ENCODE peak calls at places on chromosomes 1 and 21, in five cellular contexts. L is thoracic aorta, Q is HFF-Myc, S is colonic mucosa, I is heart right ventricle. O is an unnamed sample.

GRCh38 chr21:38933731-38934130 is 128.0 kb downstream of the ETS2 start:
- DNase-seq in L (no peak), Q (no peak), S (peak), I (no peak), O (no peak)

GRCh38 chr21:44876849-44877575 is 3.5 kb upstream of the PTTG1IP start:
- DNase-seq in L (no peak), Q (no peak), S (no peak), I (no peak), O (no peak)

GRCh38 chr1:40842201-40842600 is 20.0 kb downstream of the CITED4 start:
- DNase-seq in L (no peak), Q (no peak), S (no peak), I (no peak), O (no peak)

GRCh38 chr1:112457241-112457640 is 51.5 kb upstream of the WNT2B start:
- DNase-seq in L (no peak), Q (no peak), S (no peak), I (no peak), O (no peak)

GRCh38 chr1:160733933-160734332 is 5.1 kb upstream of the SLAMF7 start:
- DNase-seq in L (no peak), Q (no peak), S (no peak), I (no peak), O (no peak)

GRCh38 chr1:160773088-160773487 is 22.9 kb upstream of the LY9 start:
- DNase-seq in L (no peak), Q (no peak), S (no peak), I (no peak), O (no peak)

GRCh38 chr1:22216210-22216883 is 73.5 kb upstream of the WNT4 start:
- DNase-seq in L (no peak), Q (no peak), S (no peak), I (no peak), O (no peak)

GRCh38 chr1:7262611-7263010 is 477.4 kb downstream of the CAMTA1 start:
- DNase-seq in L (no peak), Q (no peak), S (peak), I (no peak), O (peak)

GRCh38 chr1:60149254-60149653 is 75.7 kb upstream of the C1orf87 start:
- DNase-seq in L (no peak), Q (no peak), S (peak), I (peak), O (peak)

GRCh38 chr1:33300673-33301072 is 20.2 kb downstream of the A3GALT2 start:
- DNase-seq in L (no peak), Q (no peak), S (peak), I (peak), O (peak)

GRCh38 chr1:243792401-243792800 is 57.6 kb downstream of the AKT3 start:
- DNase-seq in L (no peak), Q (no peak), S (no peak), I (no peak), O (no peak)

GRCh38 chr1:17215545-17215890 is 10.6 kb downstream of the PADI1 start:
- DNase-seq in L (no peak), Q (no peak), S (no peak), I (no peak), O (no peak)

GRCh38 chr1:204075116-204075636 is 2.3 kb downstream of the SOX13 start:
- DNase-seq in L (no peak), Q (no peak), S (peak), I (peak), O (peak)

GRCh38 chr1:182238421-182238820 is 153.2 kb downstream of the GLUL start:
- DNase-seq in L (no peak), Q (no peak), S (no peak), I (no peak), O (no peak)

GRCh38 chr1:209685835-209686234 is 10.6 kb downstream of the G0S2 start:
- DNase-seq in L (no peak), Q (no peak), S (no peak), I (no peak), O (no peak)

GRCh38 chr1:156748670-156749428 is 2.6 kb downstream of the HDGF start:
- DNase-seq in L (no peak), Q (no peak), S (peak), I (peak), O (peak)

GRCh38 chr1:203287109-203287893 is 18.0 kb upstream of the BTG2 start:
- DNase-seq in L (no peak), Q (no peak), S (peak), I (peak), O (peak)

GRCh38 chr1:202317941-202318925 is 23.5 kb downstream of the UBE2T start:
- DNase-seq in L (no peak), Q (no peak), S (no peak), I (no peak), O (no peak)

GRCh38 chr1:217253985-217254384 is 376.9 kb downstream of the GPATCH2 start:
- DNase-seq in L (no peak), Q (no peak), S (no peak), I (no peak), O (no peak)

GRCh38 chr1:214566158-214567104 is 15.0 kb upstream of the PTPN14 start:
- DNase-seq in L (no peak), Q (no peak), S (no peak), I (no peak), O (no peak)

GRCh38 chr1:167720965-167721616 is 691 bp upstream of the MPZL1 start:
- DNase-seq in L (no peak), Q (peak), S (peak), I (no peak), O (peak)

GRCh38 chr21:35635261-35635660 is 425.1 kb downstream of the SETD4 start:
- DNase-seq in L (no peak), Q (no peak), S (no peak), I (no peak), O (no peak)

GRCh38 chr21:16709866-16710550 is 802.8 kb upstream of the CXADR start:
- DNase-seq in L (no peak), Q (no peak), S (no peak), I (no peak), O (no peak)

GRCh38 chr1:64469121-64469520 is 808 bp upstream of the CACHD1 start:
- DNase-seq in L (no peak), Q (no peak), S (no peak), I (no peak), O (no peak)

GRCh38 chr1:210132582-210132981 is 100.0 kb upstream of the SERTAD4 start:
- DNase-seq in L (no peak), Q (peak), S (no peak), I (no peak), O (no peak)

GRCh38 chr1:234234199-234234598 is 139.1 kb upstream of the COA6 start:
- DNase-seq in L (no peak), Q (no peak), S (no peak), I (no peak), O (no peak)

GRCh38 chr1:227888404-227889046 is 59.2 kb downstream of the WNT9A start:
- DNase-seq in L (no peak), Q (no peak), S (peak), I (no peak), O (no peak)

GRCh38 chr1:228393811-228394570 is 12.6 kb downstream of the TRIM11 start:
- DNase-seq in L (no peak), Q (no peak), S (no peak), I (no peak), O (no peak)

GRCh38 chr1:204102719-204103118 is 29.8 kb downstream of the SOX13 start:
- DNase-seq in L (no peak), Q (no peak), S (no peak), I (no peak), O (no peak)

GRCh38 chr1:202200112-202200548 is 6.5 kb downstream of the LGR6 start:
- DNase-seq in L (no peak), Q (no peak), S (peak), I (no peak), O (peak)

GRCh38 chr1:92739669-92740524 is 45.0 kb downstream of the EVI5 start:
- DNase-seq in L (no peak), Q (no peak), S (no peak), I (no peak), O (no peak)

GRCh38 chr21:43847301-43847700 is 17.7 kb upstream of the AGPAT3 start:
- DNase-seq in L (no peak), Q (no peak), S (no peak), I (no peak), O (no peak)

GRCh38 chr1:208523007-208523406 is 278.8 kb upstream of the PLXNA2 start:
- DNase-seq in L (no peak), Q (no peak), S (no peak), I (no peak), O (no peak)

GRCh38 chr1:232622378-232622777 is 7.6 kb downstream of the SIPA1L2 start:
- DNase-seq in L (no peak), Q (no peak), S (peak), I (no peak), O (peak)

GRCh38 chr1:232621050-232621449 is 8.9 kb downstream of the SIPA1L2 start:
- DNase-seq in L (no peak), Q (no peak), S (no peak), I (no peak), O (no peak)

GRCh38 chr1:232617237-232617636 is 12.7 kb downstream of the SIPA1L2 start:
- DNase-seq in L (no peak), Q (no peak), S (no peak), I (no peak), O (no peak)

GRCh38 chr1:232622981-232623380 is 7.0 kb downstream of the SIPA1L2 start:
- DNase-seq in L (no peak), Q (no peak), S (peak), I (no peak), O (peak)

GRCh38 chr1:232620356-232620841 is 9.5 kb downstream of the SIPA1L2 start:
- DNase-seq in L (no peak), Q (peak), S (peak), I (no peak), O (peak)
- H3K4me3 ChIP-seq in L (peak), Q (no peak), S (no peak), I (no peak), O (no peak)

GRCh38 chr1:172176206-172176605 is 244.3 kb upstream of the C1orf105 start:
- DNase-seq in L (no peak), Q (no peak), S (no peak), I (no peak), O (no peak)

GRCh38 chr1:172177849-172178248 is 242.6 kb upstream of the C1orf105 start:
- DNase-seq in L (no peak), Q (no peak), S (no peak), I (no peak), O (no peak)

GRCh38 chr1:172180886-172181285 is 239.6 kb upstream of the C1orf105 start:
- DNase-seq in L (no peak), Q (no peak), S (peak), I (peak), O (peak)

DNA sequence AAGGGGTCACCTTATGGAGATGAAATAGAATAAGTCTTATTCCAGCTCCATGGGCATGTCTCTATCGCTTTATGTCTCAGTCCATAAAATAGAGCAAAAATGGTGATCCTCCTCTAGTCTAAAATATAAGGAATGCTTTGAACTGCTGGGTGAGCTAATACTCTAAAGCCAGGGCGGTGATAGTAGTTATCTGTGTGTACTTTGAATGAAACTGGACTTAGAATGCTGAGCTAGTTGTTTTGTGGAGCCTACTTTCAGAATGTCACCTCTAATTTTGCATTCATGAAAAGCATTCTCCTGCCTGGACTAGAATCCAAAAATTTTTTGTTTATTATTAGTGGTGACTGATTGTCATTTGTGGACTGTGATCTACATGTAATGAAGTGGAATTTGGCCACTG is 241.6 kb upstream of the C1orf105 start:
- DNase-seq in L (no peak), Q (no peak), S (no peak), I (no peak), O (no peak)
- H3K4me3 ChIP-seq in L (no peak), Q (no peak), S (no peak), I (no peak), O (no peak)

GRCh38 chr1:36304521-36304920 is 1.6 kb upstream of the SH3D21 start:
- DNase-seq in L (no peak), Q (no peak), S (no peak), I (no peak), O (no peak)

GRCh38 chr1:36301220-36301619 is 4.9 kb upstream of the SH3D21 start:
- DNase-seq in L (no peak), Q (no peak), S (no peak), I (no peak), O (no peak)

GRCh38 chr1:36303650-36304360 is 2.4 kb upstream of the SH3D21 start:
- DNase-seq in L (no peak), Q (no peak), S (no peak), I (no peak), O (no peak)

GRCh38 chr1:36304970-36305914 is 926 bp upstream of the SH3D21 start:
- DNase-seq in L (no peak), Q (no peak), S (peak), I (no peak), O (peak)

GRCh38 chr1:36303244-36303643 is 2.9 kb upstream of the SH3D21 start:
- DNase-seq in L (no peak), Q (no peak), S (no peak), I (no peak), O (no peak)
- H3K4me3 ChIP-seq in L (no peak), Q (no peak), S (no peak), I (no peak), O (no peak)

GRCh38 chr1:151681921-151682320 is 34.7 kb downstream of the CELF3 start:
- DNase-seq in L (no peak), Q (no peak), S (no peak), I (no peak), O (no peak)
- H3K4me3 ChIP-seq in L (no peak), Q (no peak), S (no peak), I (no peak), O (no peak)

GRCh38 chr1:9759939-9760338 is 63.8 kb downstream of the CLSTN1 start:
- DNase-seq in L (no peak), Q (no peak), S (no peak), I (no peak), O (no peak)
- H3K4me3 ChIP-seq in L (no peak), Q (no peak), S (no peak), I (no peak), O (no peak)

DNA sequence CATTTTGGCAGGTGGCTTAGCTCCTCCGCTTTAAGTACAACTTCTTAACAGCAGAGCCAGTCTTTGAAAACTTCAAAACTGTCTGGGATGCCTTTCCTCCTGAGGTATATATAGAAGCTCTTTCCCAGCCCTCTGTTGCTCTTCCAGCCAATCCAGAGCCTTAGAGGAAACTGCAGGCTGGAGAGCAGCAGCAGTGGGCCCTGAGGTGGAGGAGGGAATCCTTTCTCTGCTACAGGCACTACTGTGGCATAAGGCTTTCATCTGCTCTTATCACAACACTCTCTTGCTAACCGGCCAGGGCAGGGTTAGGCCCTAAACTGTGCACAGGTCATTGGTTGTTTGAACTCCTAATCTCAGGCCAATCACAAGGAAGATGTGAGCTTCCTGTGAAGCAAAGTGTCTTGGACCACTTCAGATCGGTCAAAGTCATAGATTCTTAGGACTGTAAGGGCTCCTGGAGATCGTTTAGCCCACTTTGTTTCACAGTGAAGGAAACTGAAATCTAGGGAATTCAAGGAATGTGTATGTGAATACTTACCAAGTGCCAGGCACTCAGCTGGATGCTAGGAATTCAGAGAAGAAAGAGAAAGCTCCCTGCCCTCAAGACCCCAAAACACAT is at the start of gene RGS5:
- DNase-seq in L (no peak), Q (no peak), S (no peak), I (peak), O (no peak)
- H3K4me3 ChIP-seq in L (peak), Q (peak), S (no peak), I (peak), O (peak)

DNA sequence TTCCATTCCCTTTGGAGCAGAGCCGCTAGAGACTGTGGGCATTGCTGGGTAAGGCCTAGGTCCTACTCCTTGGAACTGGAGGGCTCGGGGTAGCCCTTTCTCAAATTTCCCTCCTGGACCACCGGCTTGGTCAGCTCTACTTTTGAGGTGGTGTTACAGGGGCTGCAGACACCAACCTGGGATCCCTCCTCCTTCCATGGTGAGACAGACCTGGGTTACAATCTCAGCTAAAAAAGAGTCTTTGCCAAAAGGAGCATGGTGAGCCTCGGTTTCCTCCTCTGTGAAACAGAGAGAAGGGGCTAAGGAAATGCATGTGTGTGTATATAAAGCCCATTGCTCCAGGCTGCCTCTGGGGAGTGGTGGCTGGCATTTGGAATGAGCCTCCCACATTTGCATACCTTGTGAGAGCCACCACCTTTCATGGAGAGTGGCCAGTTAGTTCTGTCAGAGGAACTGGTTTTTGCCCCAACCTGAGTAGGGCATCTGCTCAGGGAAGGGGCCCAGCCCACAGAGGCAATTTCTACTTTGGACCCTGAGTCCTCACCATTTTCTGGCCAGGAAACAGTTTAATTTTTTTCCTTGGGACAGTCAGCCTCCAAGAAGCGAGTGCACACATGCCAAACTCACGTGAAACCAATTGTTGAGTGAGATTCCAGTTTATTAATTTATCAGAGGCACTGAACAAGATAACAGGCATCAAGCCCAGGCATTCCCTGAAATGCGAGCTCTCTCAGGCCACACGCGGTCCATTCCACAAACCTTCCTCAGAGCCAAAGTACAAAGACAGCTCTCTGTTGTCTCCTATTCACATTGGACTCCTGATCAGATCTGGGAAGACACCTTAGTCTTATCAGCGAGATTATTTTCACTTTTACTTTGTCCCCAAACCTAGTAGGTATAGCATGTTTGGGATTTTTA is 897 bp upstream of the SLC6A9 start:
- DNase-seq in L (no peak), Q (no peak), S (peak), I (no peak), O (peak)
- H3K4me3 ChIP-seq in L (peak), Q (peak), S (peak), I (peak), O (peak)

DNA sequence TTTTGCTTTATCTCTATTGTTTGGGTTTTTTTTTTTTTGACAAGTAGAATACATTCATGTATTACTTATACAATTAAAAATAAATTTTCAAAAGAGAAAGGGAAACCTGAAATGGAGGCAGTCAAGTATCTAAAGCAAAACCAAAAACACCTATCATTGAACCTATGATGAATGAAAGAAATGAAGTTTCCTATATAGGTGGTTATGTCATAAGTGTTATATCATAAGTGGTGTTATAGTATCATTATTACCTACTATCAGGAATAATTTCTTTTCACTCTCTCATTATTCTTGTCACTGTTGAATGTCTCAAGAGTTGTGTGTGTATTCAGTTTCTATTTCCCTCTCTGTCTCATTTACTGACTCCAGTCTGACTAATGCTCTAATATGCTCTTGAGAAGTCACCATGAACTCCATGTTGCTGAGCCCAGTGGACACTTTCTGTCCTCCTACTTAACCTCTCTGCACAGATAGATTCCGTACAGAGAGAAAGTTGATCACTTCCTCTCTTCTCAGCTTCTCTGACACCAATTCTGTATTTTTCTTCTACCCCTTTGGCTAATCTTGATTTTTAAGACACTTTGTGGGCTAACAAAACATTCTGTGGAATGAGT is 49.9 kb downstream of the RASAL2 start:
- DNase-seq in L (no peak), Q (no peak), S (no peak), I (no peak), O (no peak)
- H3K4me3 ChIP-seq in L (no peak), Q (no peak), S (no peak), I (no peak), O (no peak)

O was measured in transverse colon.